ENCODE peak calls at places on chromosomes 13 and 19, in seven cellular contexts. W is GM10248, X is bronchial epithelial cell, V is tibial artery, I is BJ, Y is nephron progenitor cell, Q is mucosa of descending colon. L is an unnamed sample.

GRCh38 chr19:54473983-54474382 is 887 bp upstream of the CDC42EP5 start:
- DNase-seq in I (no peak), W (no peak), Q (peak), Y (no peak), V (no peak), X (no peak), L (no peak)

GRCh38 chr19:42431486-42431885 is 4.3 kb upstream of the LIPE start:
- DNase-seq in X (no peak), I (no peak), Y (no peak), W (no peak), V (no peak), Q (no peak), L (no peak)

GRCh38 chr19:39057615-39058014 is 25.3 kb upstream of the FBXO27 start:
- DNase-seq in V (no peak), X (no peak), W (no peak), Y (no peak), Q (no peak), I (no peak), L (no peak)

GRCh38 chr19:53183146-53183545 is 10.0 kb downstream of the ZNF665 start:
- DNase-seq in Q (no peak), V (no peak), I (no peak), X (no peak), Y (no peak), W (no peak), L (no peak)

GRCh38 chr13:51070005-51070649 is 40.9 kb downstream of the C13orf42 start:
- DNase-seq in Q (peak), W (peak), V (peak), Y (peak), X (peak), I (no peak), L (peak)

GRCh38 chr13:68386808-68387207 is 1156.7 kb upstream of the PCDH9 start:
- DNase-seq in V (no peak), I (no peak), W (no peak), Q (no peak), X (no peak), Y (no peak), L (no peak)

GRCh38 chr19:42286349-42287016 is 15.4 kb upstream of the PRR19 start:
- DNase-seq in Q (peak), X (no peak), V (no peak), I (no peak), W (no peak), Y (no peak), L (peak)

GRCh38 chr13:43261018-43261417 is 237.6 kb downstream of the DNAJC15 start:
- DNase-seq in X (peak), V (no peak), W (no peak), Y (no peak), I (peak), Q (no peak), L (no peak)

GRCh38 chr13:113967206-113967720 is 6.6 kb downstream of the C13orf46 start:
- DNase-seq in X (no peak), I (no peak), V (no peak), Y (no peak), Q (peak), W (no peak), L (no peak)

GRCh38 chr13:89465366-89465765 is 1794.2 kb downstream of the SLITRK5 start:
- DNase-seq in Y (no peak), Q (no peak), I (no peak), V (no peak), W (no peak), X (peak), L (no peak)
- TF ChIP-seq CTCF in Y (no peak), Q (no peak), I (no peak), V (no peak), W (no peak), X (no peak), L (no peak)

GRCh38 chr19:8017808-8018207 is 12.4 kb upstream of the ELAVL1 start:
- DNase-seq in X (no peak), Y (no peak), V (no peak), I (no peak), W (peak), Q (peak), L (peak)
- TF ChIP-seq CTCF in X (no peak), Y (no peak), V (no peak), I (no peak), W (peak), Q (no peak), L (peak)

GRCh38 chr19:57613941-57614743 is at the start of gene ZNF134:
- DNase-seq in X (peak), W (peak), Q (peak), V (peak), I (peak), Y (peak), L (peak)
- TF ChIP-seq CTCF in X (peak), W (no peak), Q (no peak), V (no peak), I (peak), Y (no peak), L (peak)

GRCh38 chr19:3275583-3276340 is 51.3 kb downstream of the CELF5 start:
- DNase-seq in Y (peak), W (peak), Q (peak), X (peak), V (peak), I (no peak), L (peak)
- TF ChIP-seq CTCF in Y (no peak), W (no peak), Q (peak), X (no peak), V (no peak), I (peak), L (peak)

DNA sequence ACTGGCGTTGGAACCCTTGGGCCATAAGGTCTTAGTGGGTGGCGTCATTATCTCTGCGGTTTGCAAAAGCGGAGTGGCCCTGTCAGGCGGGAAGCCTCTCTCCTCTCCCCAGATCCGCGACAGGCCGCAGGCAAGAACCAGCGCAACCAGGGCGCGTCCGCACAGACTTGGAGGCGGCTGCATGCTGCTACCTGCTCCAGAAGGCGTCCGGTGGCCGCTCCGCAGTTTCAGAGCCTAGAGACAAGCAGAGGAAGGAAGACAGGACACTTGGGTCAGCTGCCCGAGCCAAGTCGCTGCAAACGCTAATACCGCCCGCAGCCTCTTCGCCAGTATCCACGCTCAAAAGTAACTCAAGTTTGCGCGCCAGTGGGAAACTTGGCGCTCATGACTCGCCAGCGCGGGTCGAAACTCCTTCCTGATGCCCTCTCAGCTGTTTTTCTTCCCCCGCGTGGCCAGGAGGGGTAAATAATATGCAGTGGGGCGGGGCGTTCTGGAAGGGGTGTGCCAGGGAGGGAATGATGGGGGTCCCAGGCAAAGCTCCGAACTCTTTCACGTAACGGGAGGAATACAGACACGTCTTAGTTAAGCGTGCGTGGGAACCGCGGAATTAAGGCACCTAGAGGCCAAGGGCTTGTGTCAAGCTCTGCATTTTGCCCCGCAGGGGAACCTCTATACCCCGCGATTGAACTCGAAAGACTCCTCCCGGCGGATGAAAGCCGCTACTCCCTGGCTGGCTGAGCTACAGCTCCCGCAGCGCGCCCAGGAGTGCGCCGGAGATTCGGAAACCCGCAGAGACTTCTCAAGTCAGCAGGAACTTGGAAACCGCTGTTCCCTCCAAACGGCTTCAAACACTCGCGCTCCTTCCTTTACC is at the start of gene EDNRB:
- DNase-seq in X (peak), W (no peak), V (peak), Q (peak), Y (peak), I (no peak), L (peak)
- TF ChIP-seq CTCF in X (no peak), W (no peak), V (no peak), Q (no peak), Y (no peak), I (no peak), L (peak)

GRCh38 chr19:12996542-12997094 is 1.3 kb downstream of the NFIX start:
- DNase-seq in I (no peak), V (no peak), X (no peak), Q (peak), W (no peak), Y (no peak), L (peak)
- TF ChIP-seq CTCF in I (peak), V (no peak), X (peak), Q (no peak), W (no peak), Y (no peak), L (peak)

DNA sequence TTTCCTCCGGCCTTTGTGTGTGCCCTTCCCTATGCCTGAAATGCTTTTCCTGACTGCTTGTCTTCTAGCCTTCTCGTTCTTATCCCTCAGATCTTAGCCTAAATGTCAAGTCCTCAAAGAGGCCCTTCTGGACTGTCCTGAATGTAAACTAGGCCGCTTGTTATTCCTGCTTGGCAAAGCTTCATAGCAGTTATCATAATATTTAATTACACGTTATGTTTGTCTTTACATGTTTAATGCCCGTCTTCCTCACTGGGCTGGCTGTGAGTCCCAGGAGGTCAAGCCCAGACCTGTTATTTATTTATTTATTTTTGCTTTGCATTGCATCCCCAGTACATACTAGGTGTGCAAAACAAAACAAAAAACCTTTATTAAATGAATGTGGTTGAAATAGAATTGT is 62.7 kb downstream of the SIPA1L3 start:
- DNase-seq in Y (no peak), Q (no peak), I (no peak), X (peak), V (no peak), W (no peak), L (no peak)
- TF ChIP-seq CTCF in Y (no peak), Q (no peak), I (no peak), X (no peak), V (no peak), W (no peak), L (no peak)

GRCh38 chr13:89115307-89115706 is 1444.1 kb downstream of the SLITRK5 start:
- DNase-seq in X (no peak), V (no peak), Q (no peak), I (no peak), Y (no peak), W (no peak), L (peak)
- TF ChIP-seq CTCF in X (peak), V (no peak), Q (no peak), I (no peak), Y (peak), W (no peak), L (peak)

DNA sequence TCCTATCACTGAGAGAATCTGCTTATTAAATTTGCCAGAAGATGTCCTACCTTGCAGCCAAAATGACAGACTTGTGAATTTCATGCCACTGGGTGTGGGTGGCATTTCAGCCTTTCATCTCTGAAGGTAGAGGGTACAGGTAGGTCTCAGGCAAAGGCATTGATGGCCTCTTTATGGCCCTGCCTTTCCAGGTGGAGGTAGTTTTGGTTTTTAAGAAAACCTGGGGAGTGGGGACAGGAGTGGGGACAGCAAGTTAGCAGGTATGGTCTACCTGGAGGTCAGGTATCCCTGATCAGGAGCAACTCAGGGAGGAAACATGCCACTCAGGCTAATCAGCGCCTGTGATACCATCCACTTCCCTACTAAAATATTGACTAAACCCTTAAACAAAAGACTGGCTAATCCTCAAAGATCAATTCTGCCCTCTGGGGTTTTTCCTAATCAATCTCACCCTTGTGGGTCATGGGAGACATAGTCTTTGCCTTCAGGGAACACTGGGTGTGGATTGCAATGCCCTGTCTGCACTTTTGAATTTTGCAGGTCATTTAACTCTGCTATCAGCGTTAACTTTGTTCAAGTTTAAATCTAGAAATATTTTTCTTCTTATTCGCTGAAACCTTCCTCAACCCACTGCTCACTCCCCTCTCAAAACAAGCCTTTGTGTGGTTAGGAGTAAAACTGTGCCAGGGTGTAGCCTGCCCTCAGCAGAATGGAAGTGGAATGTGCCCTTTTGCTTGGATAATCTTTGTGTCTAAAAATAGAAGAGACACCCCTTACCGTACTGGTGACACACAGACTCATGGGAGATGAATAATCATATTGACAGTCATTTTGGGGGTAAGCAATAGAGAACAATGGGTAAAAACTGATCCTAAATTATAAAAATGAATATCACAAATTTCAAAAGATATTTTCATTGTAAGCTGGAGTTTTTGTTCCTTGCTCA is 233.7 kb downstream of the COG6 start:
- DNase-seq in Q (no peak), I (no peak), V (no peak), X (no peak), W (no peak), Y (no peak), L (no peak)
- TF ChIP-seq CTCF in Q (no peak), I (peak), V (no peak), X (no peak), W (no peak), Y (no peak), L (no peak)

L was measured in endodermal cell.